ENCODE peak calls at places on chromosomes 4 and X, in six cellular contexts. One of them, this sample, is unnamed. For H3K36me3 and H3K4me1, the result is how much of the 10 kb centered on the place peaks cover.

GRCh38 chr4:54837576-54838140 is 179.9 kb downstream of the KIT start:
- DNase-seq in psoas muscle: no peak
- DNase-seq in aorta: no peak
- DNase-seq in left lung: no peak
- DNase-seq in right atrium auricular region: no peak
- DNase-seq in naive thymus-derived CD4-positive, alpha-beta T cell: no peak
- DNase-seq in this sample: no peak

GRCh38 chrX:154793084-154793483 is 12.2 kb downstream of the MPP1 start:
- DNase-seq in psoas muscle: no peak
- DNase-seq in aorta: no peak
- DNase-seq in left lung: no peak
- DNase-seq in right atrium auricular region: no peak
- DNase-seq in naive thymus-derived CD4-positive, alpha-beta T cell: no peak
- DNase-seq in this sample: no peak

GRCh38 chr4:53185853-53186590 is 179.8 kb downstream of the SCFD2 start:
- DNase-seq in psoas muscle: no peak
- DNase-seq in aorta: no peak
- DNase-seq in left lung: no peak
- DNase-seq in right atrium auricular region: no peak
- DNase-seq in naive thymus-derived CD4-positive, alpha-beta T cell: no peak
- DNase-seq in this sample: no peak

GRCh38 chr4:148779771-148780170 is 337.6 kb upstream of the NR3C2 start:
- DNase-seq in psoas muscle: no peak
- DNase-seq in aorta: no peak
- DNase-seq in left lung: no peak
- DNase-seq in right atrium auricular region: no peak
- DNase-seq in naive thymus-derived CD4-positive, alpha-beta T cell: no peak
- DNase-seq in this sample: no peak

GRCh38 chrX:119729408-119730201 is 28.8 kb upstream of the SOWAHD start:
- DNase-seq in psoas muscle: no peak
- DNase-seq in aorta: peak
- DNase-seq in left lung: peak
- DNase-seq in right atrium auricular region: peak
- DNase-seq in naive thymus-derived CD4-positive, alpha-beta T cell: peak
- DNase-seq in this sample: peak

GRCh38 chr4:171588146-171588545 is 225.1 kb upstream of the GALNTL6 start:
- DNase-seq in psoas muscle: no peak
- DNase-seq in aorta: no peak
- DNase-seq in left lung: no peak
- DNase-seq in right atrium auricular region: no peak
- DNase-seq in naive thymus-derived CD4-positive, alpha-beta T cell: no peak
- DNase-seq in this sample: no peak

GRCh38 chrX:71637848-71638247 is 19.5 kb upstream of the CXCR3 start:
- DNase-seq in psoas muscle: no peak
- DNase-seq in aorta: no peak
- DNase-seq in left lung: no peak
- DNase-seq in right atrium auricular region: no peak
- DNase-seq in naive thymus-derived CD4-positive, alpha-beta T cell: no peak
- DNase-seq in this sample: no peak

GRCh38 chrX:150907474-150907873 is 9.0 kb upstream of the CD99L2 start:
- DNase-seq in psoas muscle: no peak
- DNase-seq in aorta: no peak
- DNase-seq in left lung: no peak
- DNase-seq in right atrium auricular region: no peak
- DNase-seq in naive thymus-derived CD4-positive, alpha-beta T cell: no peak
- DNase-seq in this sample: no peak

GRCh38 chr4:143558286-143558685 is 44.8 kb downstream of the SMARCA5 start:
- DNase-seq in psoas muscle: no peak
- DNase-seq in aorta: no peak
- DNase-seq in left lung: no peak
- DNase-seq in right atrium auricular region: no peak
- DNase-seq in naive thymus-derived CD4-positive, alpha-beta T cell: no peak
- DNase-seq in this sample: no peak

GRCh38 chr4:30600246-30600645 is 119.9 kb upstream of the PCDH7 start:
- DNase-seq in psoas muscle: no peak
- DNase-seq in aorta: no peak
- DNase-seq in left lung: no peak
- DNase-seq in right atrium auricular region: no peak
- DNase-seq in naive thymus-derived CD4-positive, alpha-beta T cell: no peak
- DNase-seq in this sample: peak

GRCh38 chr4:63105839-63106238 is 1303.4 kb downstream of the TECRL start:
- DNase-seq in psoas muscle: no peak
- DNase-seq in aorta: no peak
- DNase-seq in left lung: no peak
- DNase-seq in right atrium auricular region: no peak
- DNase-seq in naive thymus-derived CD4-positive, alpha-beta T cell: no peak
- DNase-seq in this sample: no peak

GRCh38 chr4:89283975-89284556 is 23.5 kb downstream of the GPRIN3 start:
- DNase-seq in psoas muscle: no peak
- DNase-seq in aorta: no peak
- DNase-seq in left lung: no peak
- DNase-seq in right atrium auricular region: no peak
- DNase-seq in naive thymus-derived CD4-positive, alpha-beta T cell: no peak
- DNase-seq in this sample: no peak

GRCh38 chrX:118627084-118627758 is 100.2 kb upstream of the IL13RA1 start:
- DNase-seq in psoas muscle: no peak
- DNase-seq in aorta: no peak
- DNase-seq in left lung: no peak
- DNase-seq in right atrium auricular region: no peak
- DNase-seq in naive thymus-derived CD4-positive, alpha-beta T cell: no peak
- DNase-seq in this sample: peak

GRCh38 chr4:37693030-37693429 is 6.9 kb upstream of the RELL1 start:
- DNase-seq in psoas muscle: no peak
- DNase-seq in aorta: no peak
- DNase-seq in left lung: no peak
- DNase-seq in right atrium auricular region: no peak
- DNase-seq in naive thymus-derived CD4-positive, alpha-beta T cell: no peak
- DNase-seq in this sample: no peak

GRCh38 chr4:105937759-105938158 is 42.5 kb downstream of the NPNT start:
- DNase-seq in psoas muscle: no peak
- DNase-seq in aorta: no peak
- DNase-seq in left lung: no peak
- DNase-seq in right atrium auricular region: no peak
- DNase-seq in naive thymus-derived CD4-positive, alpha-beta T cell: no peak
- DNase-seq in this sample: no peak

GRCh38 chr4:2583092-2583491 is 46.6 kb downstream of the FAM193A start:
- DNase-seq in psoas muscle: no peak
- DNase-seq in aorta: no peak
- DNase-seq in left lung: no peak
- DNase-seq in right atrium auricular region: no peak
- DNase-seq in naive thymus-derived CD4-positive, alpha-beta T cell: no peak
- DNase-seq in this sample: no peak

GRCh38 chr4:37383579-37384229 is 139.2 kb downstream of the NWD2 start:
- DNase-seq in psoas muscle: no peak
- DNase-seq in aorta: no peak
- DNase-seq in left lung: no peak
- DNase-seq in right atrium auricular region: no peak
- DNase-seq in naive thymus-derived CD4-positive, alpha-beta T cell: no peak
- DNase-seq in this sample: peak

GRCh38 chr4:48718818-48719465 is 61.1 kb downstream of the FRYL start:
- DNase-seq in psoas muscle: no peak
- DNase-seq in aorta: no peak
- DNase-seq in left lung: no peak
- DNase-seq in right atrium auricular region: no peak
- DNase-seq in naive thymus-derived CD4-positive, alpha-beta T cell: no peak
- DNase-seq in this sample: no peak

GRCh38 chr4:156999175-156999517 is 27.5 kb upstream of the PDGFC start:
- DNase-seq in psoas muscle: no peak
- DNase-seq in aorta: no peak
- DNase-seq in left lung: no peak
- DNase-seq in right atrium auricular region: no peak
- DNase-seq in naive thymus-derived CD4-positive, alpha-beta T cell: no peak
- DNase-seq in this sample: peak

GRCh38 chrX:47169726-47170515 is 23.7 kb upstream of the UBA1 start:
- DNase-seq in psoas muscle: no peak
- DNase-seq in aorta: peak
- DNase-seq in left lung: no peak
- DNase-seq in right atrium auricular region: no peak
- DNase-seq in naive thymus-derived CD4-positive, alpha-beta T cell: no peak
- DNase-seq in this sample: no peak

GRCh38 chr4:2812985-2813384 is 20.1 kb downstream of the SH3BP2 start:
- DNase-seq in psoas muscle: no peak
- DNase-seq in aorta: no peak
- DNase-seq in left lung: no peak
- DNase-seq in right atrium auricular region: no peak
- DNase-seq in naive thymus-derived CD4-positive, alpha-beta T cell: no peak
- DNase-seq in this sample: no peak

GRCh38 chr4:89276296-89276695 is 31.3 kb downstream of the GPRIN3 start:
- DNase-seq in psoas muscle: no peak
- DNase-seq in aorta: no peak
- DNase-seq in left lung: no peak
- DNase-seq in right atrium auricular region: no peak
- DNase-seq in naive thymus-derived CD4-positive, alpha-beta T cell: no peak
- DNase-seq in this sample: no peak

GRCh38 chr4:56477192-56477706 is 9.8 kb downstream of the SRP72 start:
- DNase-seq in psoas muscle: no peak
- DNase-seq in aorta: no peak
- DNase-seq in left lung: no peak
- DNase-seq in right atrium auricular region: no peak
- DNase-seq in naive thymus-derived CD4-positive, alpha-beta T cell: no peak
- DNase-seq in this sample: no peak
- H3K36me3 ChIP-seq in psoas muscle: under half
- H3K36me3 ChIP-seq in aorta: under half
- H3K36me3 ChIP-seq in left lung: under half
- H3K36me3 ChIP-seq in right atrium auricular region: half or more
- H3K36me3 ChIP-seq in naive thymus-derived CD4-positive, alpha-beta T cell: under half
- H3K36me3 ChIP-seq in this sample: half or more

DNA sequence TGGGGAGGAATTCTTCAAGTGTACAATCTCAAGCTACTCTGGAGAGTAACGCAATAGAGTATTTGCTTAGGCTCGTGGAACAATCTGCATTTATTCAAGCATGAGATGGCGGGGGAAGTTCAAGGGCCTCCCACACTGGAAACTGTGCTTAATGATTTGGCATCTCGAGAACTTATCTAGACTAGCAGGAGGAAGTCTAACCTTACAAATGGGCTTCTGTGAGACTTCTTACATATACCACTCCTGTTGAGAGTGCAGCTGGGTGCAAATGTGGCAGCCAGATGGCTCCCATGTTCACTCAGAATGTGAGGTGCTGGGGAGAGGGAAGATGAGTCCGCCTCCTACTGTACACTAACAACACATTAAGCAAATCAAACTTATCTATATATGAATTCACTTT is 29.3 kb upstream of the PTPN13 start:
- DNase-seq in psoas muscle: no peak
- DNase-seq in aorta: no peak
- DNase-seq in left lung: peak
- DNase-seq in right atrium auricular region: no peak
- DNase-seq in naive thymus-derived CD4-positive, alpha-beta T cell: no peak
- DNase-seq in this sample: no peak
- H3K4me1 ChIP-seq in psoas muscle: under half
- H3K4me1 ChIP-seq in aorta: under half
- H3K4me1 ChIP-seq in left lung: under half
- H3K4me1 ChIP-seq in right atrium auricular region: under half
- H3K4me1 ChIP-seq in naive thymus-derived CD4-positive, alpha-beta T cell: under half
- H3K4me1 ChIP-seq in this sample: under half

GRCh38 chr4:146032234-146032860 is 93.7 kb upstream of the ZNF827 start:
- DNase-seq in psoas muscle: no peak
- DNase-seq in aorta: no peak
- DNase-seq in left lung: no peak
- DNase-seq in right atrium auricular region: no peak
- DNase-seq in naive thymus-derived CD4-positive, alpha-beta T cell: no peak
- DNase-seq in this sample: no peak

GRCh38 chr4:146029147-146029546 is 90.5 kb upstream of the ZNF827 start:
- DNase-seq in psoas muscle: no peak
- DNase-seq in aorta: no peak
- DNase-seq in left lung: no peak
- DNase-seq in right atrium auricular region: no peak
- DNase-seq in naive thymus-derived CD4-positive, alpha-beta T cell: no peak
- DNase-seq in this sample: no peak

GRCh38 chr4:146033149-146033548 is 94.5 kb upstream of the ZNF827 start:
- DNase-seq in psoas muscle: no peak
- DNase-seq in aorta: no peak
- DNase-seq in left lung: no peak
- DNase-seq in right atrium auricular region: no peak
- DNase-seq in naive thymus-derived CD4-positive, alpha-beta T cell: no peak
- DNase-seq in this sample: no peak

DNA sequence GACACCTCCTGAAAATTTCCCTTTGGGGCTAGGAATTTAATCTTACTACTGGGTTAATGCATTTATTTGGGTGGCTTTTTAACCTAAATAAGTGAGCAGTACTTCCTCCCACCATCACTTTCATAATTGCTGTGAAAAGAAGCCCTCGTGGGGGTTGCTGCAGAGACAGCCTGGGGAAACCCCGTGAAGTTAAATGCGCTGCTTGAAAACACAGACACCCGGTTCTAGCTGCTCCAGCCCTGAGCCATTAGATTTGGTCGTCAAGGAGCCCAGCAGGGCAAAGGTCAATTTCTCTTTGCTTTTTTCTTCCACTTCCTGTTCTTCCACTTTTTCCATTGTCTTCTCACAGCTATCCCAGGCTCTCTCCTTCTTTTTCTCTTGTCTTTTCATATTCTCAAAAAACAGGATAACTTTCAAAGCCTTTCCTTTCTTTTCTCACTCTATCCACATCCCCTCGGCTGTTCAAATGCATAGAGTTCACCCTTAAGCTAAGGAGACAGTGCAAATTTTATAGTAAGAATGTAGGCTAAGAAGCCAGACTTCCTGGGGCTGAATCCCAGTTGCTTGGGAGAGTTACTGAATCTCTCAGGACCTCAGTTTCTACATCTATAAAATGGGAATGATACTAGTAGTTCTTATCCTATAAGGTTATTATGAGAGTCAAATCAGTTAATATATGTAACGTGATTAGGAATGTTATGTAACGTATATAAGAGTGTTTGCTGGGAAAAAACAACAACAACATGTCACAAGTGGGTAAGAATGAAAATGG is 91.5 kb upstream of the ZNF827 start:
- DNase-seq in psoas muscle: no peak
- DNase-seq in aorta: no peak
- DNase-seq in left lung: no peak
- DNase-seq in right atrium auricular region: no peak
- DNase-seq in naive thymus-derived CD4-positive, alpha-beta T cell: no peak
- DNase-seq in this sample: no peak
- H3K4me3 ChIP-seq in psoas muscle: no peak
- H3K4me3 ChIP-seq in aorta: no peak
- H3K4me3 ChIP-seq in left lung: no peak
- H3K4me3 ChIP-seq in right atrium auricular region: no peak
- H3K4me3 ChIP-seq in naive thymus-derived CD4-positive, alpha-beta T cell: no peak
- H3K4me3 ChIP-seq in this sample: no peak

DNA sequence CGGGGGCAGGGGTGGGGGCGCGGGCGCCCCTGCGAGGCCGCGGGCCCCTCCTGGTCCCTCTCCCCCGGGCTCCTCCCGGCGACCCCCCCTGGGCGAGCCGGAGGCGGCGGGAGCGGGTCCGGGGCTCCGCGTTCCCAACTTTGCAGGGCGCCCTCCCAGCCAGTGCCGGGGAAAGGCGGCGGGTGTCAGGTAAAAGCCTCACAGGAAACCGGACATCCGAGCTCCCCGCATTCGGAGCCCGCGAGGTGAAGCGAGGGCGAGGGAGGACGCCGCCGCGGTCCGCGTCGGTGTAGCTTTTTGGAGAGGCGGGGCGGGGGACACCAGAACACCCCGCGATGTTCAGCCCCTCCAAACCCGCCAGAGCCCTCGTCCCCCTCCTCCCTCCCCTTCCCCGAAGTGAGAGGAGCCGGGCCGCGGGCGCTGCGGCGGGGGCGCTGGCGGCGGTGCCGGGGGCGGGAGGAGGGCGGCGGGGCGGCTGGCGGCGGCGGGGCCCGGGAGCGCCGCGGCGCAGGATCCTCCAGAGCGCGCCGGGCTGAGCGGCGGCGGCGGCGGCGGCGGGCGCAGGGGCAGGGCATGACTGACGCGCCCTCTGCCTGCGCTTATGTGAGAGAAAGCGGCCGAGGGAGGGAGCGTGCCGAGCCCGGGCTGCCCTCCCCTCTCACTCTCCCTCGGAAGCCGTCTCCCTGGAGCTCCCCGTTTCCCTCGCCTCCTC is at the start of gene VEGFC:
- DNase-seq in psoas muscle: peak
- DNase-seq in aorta: peak
- DNase-seq in left lung: peak
- DNase-seq in right atrium auricular region: no peak
- DNase-seq in naive thymus-derived CD4-positive, alpha-beta T cell: peak
- DNase-seq in this sample: peak
- H3K36me3 ChIP-seq in psoas muscle: under half
- H3K36me3 ChIP-seq in aorta: under half
- H3K36me3 ChIP-seq in left lung: under half
- H3K36me3 ChIP-seq in right atrium auricular region: under half
- H3K36me3 ChIP-seq in naive thymus-derived CD4-positive, alpha-beta T cell: under half
- H3K36me3 ChIP-seq in this sample: under half

This sample was measured in HAP-1.